ENCODE peak calls at places on chromosomes 3 and 15, in seven cellular contexts. V is coronary artery; C is RWPE1; Y is dorsolateral prefrontal cortex; X is CD8-positive, alpha-beta memory T cell; P is tibial nerve; B is CD4-positive, alpha-beta memory T cell. H is an unnamed sample.

GRCh38 chr3:28556195-28556594 is 207.6 kb upstream of the AZI2 start:
- DNase-seq in V (no peak), X (no peak), B (no peak), C (no peak), P (no peak), Y (no peak), H (no peak)

GRCh38 chr15:36390491-36390890 is 188.9 kb upstream of the CDIN1 start:
- DNase-seq in P (no peak), X (no peak), V (no peak), B (no peak), Y (no peak), C (no peak), H (no peak)

GRCh38 chr3:42473083-42473932 is 29.1 kb upstream of the VIPR1 start:
- DNase-seq in Y (peak; percentile 24), X (no peak), C (no peak), P (no peak), V (no peak), B (no peak), H (no peak)

GRCh38 chr15:89910891-89911626 is 1.7 kb downstream of the ARPIN start:
- DNase-seq in B (no peak), V (no peak), P (no peak), C (no peak), X (no peak), Y (no peak), H (no peak)

GRCh38 chr3:195094211-195094921 is 176.6 kb downstream of the XXYLT1 start:
- DNase-seq in V (no peak), Y (no peak), B (no peak), C (no peak), X (no peak), P (no peak), H (peak; percentile 8)

GRCh38 chr15:57217716-57218598 is 158.3 kb upstream of the CGNL1 start:
- DNase-seq in P (no peak), B (no peak), C (no peak), Y (no peak), V (no peak), X (no peak), H (no peak)

GRCh38 chr3:183298708-183299153 is 45.7 kb downstream of the B3GNT5 start:
- DNase-seq in V (no peak), Y (no peak), P (peak; percentile 24), B (no peak), C (peak; percentile 23), X (no peak), H (peak; percentile 51)

GRCh38 chr15:44813231-44813630 is 76.9 kb downstream of the TRIM69 start:
- DNase-seq in X (no peak), V (no peak), B (no peak), Y (no peak), P (no peak), C (no peak), H (no peak)

GRCh38 chr15:63609448-63609847 is 12.3 kb downstream of the FBXL22 start:
- DNase-seq in C (no peak), B (no peak), V (no peak), P (no peak), X (no peak), Y (no peak), H (no peak)

GRCh38 chr3:29282431-29283296 is 1.8 kb downstream of the RBMS3 start:
- DNase-seq in C (peak; percentile 6), Y (no peak), B (no peak), P (no peak), X (no peak), V (no peak), H (no peak)

GRCh38 chr15:36966704-36967103 is 133.6 kb downstream of the MEIS2 start:
- DNase-seq in Y (peak; percentile 18), V (no peak), B (no peak), C (no peak), X (no peak), P (no peak), H (peak; percentile 46)

GRCh38 chr15:77107531-77108355 is 36.8 kb upstream of the TSPAN3 start:
- DNase-seq in V (no peak), X (no peak), B (peak; percentile 7), C (peak; percentile 51), Y (peak; percentile 65), P (peak; percentile 38), H (peak; percentile 65)

GRCh38 chr3:20061331-20061730 is 21.1 kb downstream of the KAT2B start:
- DNase-seq in Y (no peak), B (no peak), P (no peak), X (no peak), C (no peak), V (no peak), H (no peak)

GRCh38 chr3:131960324-131960723 is 74.5 kb downstream of the CPNE4 start:
- DNase-seq in B (no peak), Y (no peak), P (no peak), X (no peak), V (no peak), C (no peak), H (no peak)

GRCh38 chr15:59649603-59650002 is 7.7 kb downstream of the GTF2A2 start:
- DNase-seq in C (no peak), Y (no peak), P (no peak), B (no peak), V (no peak), X (no peak), H (no peak)

GRCh38 chr15:63107895-63108546 is 13.6 kb upstream of the LACTB start:
- DNase-seq in X (no peak), Y (no peak), C (peak; percentile 26), B (no peak), P (peak; percentile 27), V (no peak), H (no peak)

GRCh38 chr3:185253645-185254410 is at the start of gene EHHADH:
- DNase-seq in X (peak; percentile 31), P (peak; percentile 39), Y (no peak), B (peak; percentile 30), C (peak; percentile 66), V (peak; percentile 79), H (peak; percentile 85)

GRCh38 chr3:128508852-128509251 is 15.9 kb upstream of the GATA2 start:
- DNase-seq in V (no peak), P (no peak), Y (no peak), B (no peak), X (no peak), C (no peak), H (no peak)

GRCh38 chr3:186915808-186916796 is 14.2 kb upstream of the ST6GAL1 start:
- DNase-seq in P (no peak), Y (no peak), V (no peak), B (no peak), X (peak; percentile 30), C (peak; percentile 42), H (no peak)

GRCh38 chr3:78003090-78003489 is 963.2 kb downstream of the ROBO2 start:
- DNase-seq in X (no peak), Y (no peak), C (no peak), P (no peak), V (no peak), B (no peak), H (no peak)

DNA sequence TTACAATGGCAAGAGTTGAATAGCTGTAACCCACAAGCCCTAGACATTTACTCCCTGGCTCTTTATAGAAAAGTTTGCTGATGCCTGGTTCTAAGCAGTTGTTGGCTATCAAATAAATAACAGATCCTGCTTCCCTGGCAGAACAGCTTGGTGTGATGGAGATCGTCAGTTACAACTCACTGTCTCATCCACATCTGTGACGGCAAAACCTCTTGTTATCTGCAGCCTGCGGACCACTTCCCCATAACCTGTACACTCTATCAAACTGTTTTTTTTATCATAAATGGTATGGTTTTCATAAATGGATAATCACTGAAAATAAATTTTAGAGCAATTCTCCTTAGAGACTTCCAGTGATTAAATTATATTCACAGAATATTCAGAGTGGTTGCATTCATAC is 14.1 kb downstream of the ZDHHC3 start:
- DNase-seq in V (no peak), B (no peak), P (no peak), Y (no peak), X (no peak), C (no peak), H (no peak)
- H3K27ac ChIP-seq in V (no peak overlapping the region), B (no peak overlapping the region), P (no peak overlapping the region), Y (no peak overlapping the region), X (no peak overlapping the region), C (no peak overlapping the region), H (no peak overlapping the region)

GRCh38 chr3:46960081-46960701 is 16.4 kb downstream of the CCDC12 start:
- DNase-seq in V (no peak), Y (no peak), P (no peak), C (peak; percentile 69), B (no peak), X (no peak), H (no peak)
- H3K27ac ChIP-seq in V (peak overlapping the region; percentile 1), Y (no peak overlapping the region), P (no peak overlapping the region), C (peak overlapping the region; percentile 59), B (peak overlapping the region; percentile 24), X (peak overlapping the region; percentile 27), H (peak overlapping the region; percentile 51)

DNA sequence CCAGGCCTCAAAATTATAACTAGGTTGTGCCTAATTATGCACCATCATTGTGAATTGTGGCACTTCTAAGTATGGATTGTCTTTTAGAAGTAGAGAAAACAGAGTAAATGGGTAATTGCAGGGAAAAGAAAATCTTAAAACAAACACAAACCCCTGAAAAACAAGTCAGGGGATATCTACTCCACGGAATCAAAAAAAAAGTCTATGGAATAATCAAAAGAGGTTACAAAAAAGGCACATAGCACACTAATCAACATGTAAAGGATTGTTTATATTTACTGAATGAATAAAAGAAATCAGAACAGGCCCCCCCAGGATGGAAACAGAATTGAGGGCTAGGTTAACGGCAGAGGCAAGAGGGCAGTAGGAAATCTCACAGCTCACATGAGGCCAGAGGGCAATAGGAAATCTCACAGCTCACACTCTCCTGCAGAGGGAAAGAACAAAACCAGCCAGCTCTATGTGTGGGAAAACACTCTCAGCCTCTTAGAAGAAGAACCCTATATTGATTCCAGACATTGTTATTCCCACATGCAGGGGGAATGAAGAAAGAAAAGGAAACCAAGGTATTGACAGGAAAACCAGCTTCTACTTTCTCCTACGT is 72.7 kb upstream of the FNDC3B start:
- DNase-seq in B (no peak), Y (no peak), C (no peak), P (no peak), V (no peak), X (no peak), H (no peak)
- H3K27ac ChIP-seq in B (no peak overlapping the region), Y (no peak overlapping the region), C (no peak overlapping the region), P (no peak overlapping the region), V (no peak overlapping the region), X (peak overlapping the region; percentile 48), H (no peak overlapping the region)

GRCh38 chr3:64494530-64494929 is 193.3 kb downstream of the ADAMTS9 start:
- DNase-seq in B (no peak), X (no peak), Y (peak; percentile 29), C (no peak), P (no peak), V (no peak), H (no peak)
- H3K27ac ChIP-seq in B (no peak overlapping the region), X (no peak overlapping the region), Y (no peak overlapping the region), C (no peak overlapping the region), P (no peak overlapping the region), V (no peak overlapping the region), H (no peak overlapping the region)

GRCh38 chr3:52093751-52094525 is 37.6 kb upstream of the DUSP7 start:
- DNase-seq in X (no peak), P (no peak), C (no peak), B (no peak), Y (no peak), V (no peak), H (no peak)
- H3K27ac ChIP-seq in X (no peak overlapping the region), P (no peak overlapping the region), C (peak overlapping the region; percentile 15), B (no peak overlapping the region), Y (no peak overlapping the region), V (no peak overlapping the region), H (no peak overlapping the region)

H was measured in heart right ventricle.